ENCODE peak calls at places on chromosomes 7 and 10, in five cellular contexts. B is SK-N-SH, M is pancreas, F is IMR-90, N is breast epithelium. G is an unnamed sample.

GRCh38 chr7:53387515-53387914 is 352.1 kb downstream of the POM121L12 start:
- DNase-seq in M (peak), B (no peak), F (no peak), N (no peak), G (no peak)

GRCh38 chr10:73879296-73880173 is 5.2 kb upstream of the CAMK2G start:
- DNase-seq in N (peak), B (peak), F (peak), M (peak), G (peak)

GRCh38 chr7:148702876-148703670 is 4.4 kb downstream of the CUL1 start:
- DNase-seq in M (no peak), F (no peak), B (no peak), N (no peak), G (no peak)

GRCh38 chr10:72297281-72297967 is 23.7 kb downstream of the DDIT4 start:
- DNase-seq in M (no peak), B (no peak), F (peak), N (peak), G (peak)

GRCh38 chr10:18793951-18794350 is 134.7 kb downstream of the ARL5B start:
- DNase-seq in M (no peak), B (peak), N (no peak), F (peak), G (no peak)

GRCh38 chr10:29144126-29144525 is 144.7 kb upstream of the LYZL1 start:
- DNase-seq in M (no peak), B (no peak), F (no peak), N (no peak), G (no peak)

GRCh38 chr10:92747600-92747999 is 57.8 kb downstream of the HHEX start:
- DNase-seq in B (no peak), N (no peak), M (no peak), F (no peak), G (no peak)

GRCh38 chr7:26202019-26202985 is 757 bp downstream of the CBX3 start:
- DNase-seq in B (peak), M (peak), F (no peak), N (no peak), G (peak)

GRCh38 chr7:36441344-36442022 is 51.8 kb downstream of the ANLN start:
- DNase-seq in M (no peak), B (no peak), N (no peak), F (no peak), G (no peak)

GRCh38 chr10:124747745-124748144 is 3.6 kb upstream of the FAM53B start:
- DNase-seq in F (no peak), M (no peak), B (no peak), N (no peak), G (no peak)
- H3K27ac ChIP-seq in F (no peak), M (no peak), B (no peak), N (no peak), G (no peak)

DNA sequence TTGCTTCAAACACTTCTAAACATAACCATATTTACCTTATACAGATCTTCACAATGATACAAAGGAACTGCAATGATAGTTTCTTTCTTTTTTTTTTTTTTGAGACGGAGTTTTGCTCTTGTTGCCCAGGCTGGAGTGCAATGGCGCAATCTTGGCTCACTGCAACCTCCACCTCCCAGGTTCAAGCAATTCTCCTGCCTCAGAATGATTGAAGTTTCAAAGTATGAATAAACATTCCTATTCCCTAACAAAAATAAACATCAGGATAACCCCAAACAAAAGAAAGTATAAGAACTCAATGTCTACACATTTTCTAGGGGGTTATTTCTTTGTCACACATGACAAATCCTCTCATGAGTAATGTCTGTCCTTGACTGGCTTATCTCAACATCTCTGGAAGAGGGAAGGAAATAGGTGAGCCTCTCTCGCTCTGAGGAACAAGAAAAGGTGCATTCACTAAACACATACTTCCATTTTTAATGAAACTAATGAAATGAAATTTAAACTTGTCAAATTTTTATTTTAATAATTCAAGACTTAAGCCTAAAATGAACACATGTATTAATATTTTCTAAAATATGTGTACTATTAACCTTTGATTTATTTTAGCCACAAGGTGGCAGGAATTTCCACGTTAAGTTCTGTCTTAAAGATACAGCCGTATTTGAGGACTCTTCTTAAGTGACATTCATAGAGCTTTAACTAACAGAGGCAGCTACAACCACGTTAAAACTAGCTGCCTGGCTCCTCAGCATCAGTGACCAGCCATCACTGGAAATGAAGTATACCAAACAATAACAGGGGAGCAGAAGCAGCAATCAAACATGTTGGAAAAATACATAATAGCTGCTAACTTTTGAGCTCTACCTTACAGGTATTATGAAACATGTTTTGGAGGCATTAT is 58.3 kb downstream of the MALSU1 start:
- DNase-seq in M (no peak), B (no peak), N (no peak), F (peak), G (no peak)
- TF ChIP-seq CTCF in M (no peak), B (peak), N (no peak), F (peak), G (peak)

GRCh38 chr10:124708246-124708779 is 35.9 kb downstream of the FAM53B start:
- DNase-seq in F (no peak), N (no peak), M (no peak), B (no peak), G (no peak)
- H3K27ac ChIP-seq in F (no peak), N (peak), M (no peak), B (no peak), G (no peak)

GRCh38 chr10:60305394-60305892 is 84.2 kb downstream of the ANK3 start:
- DNase-seq in M (no peak), F (peak), B (peak), N (no peak), G (no peak)
- TF ChIP-seq CTCF in M (no peak), F (no peak), B (no peak), N (no peak), G (no peak)

DNA sequence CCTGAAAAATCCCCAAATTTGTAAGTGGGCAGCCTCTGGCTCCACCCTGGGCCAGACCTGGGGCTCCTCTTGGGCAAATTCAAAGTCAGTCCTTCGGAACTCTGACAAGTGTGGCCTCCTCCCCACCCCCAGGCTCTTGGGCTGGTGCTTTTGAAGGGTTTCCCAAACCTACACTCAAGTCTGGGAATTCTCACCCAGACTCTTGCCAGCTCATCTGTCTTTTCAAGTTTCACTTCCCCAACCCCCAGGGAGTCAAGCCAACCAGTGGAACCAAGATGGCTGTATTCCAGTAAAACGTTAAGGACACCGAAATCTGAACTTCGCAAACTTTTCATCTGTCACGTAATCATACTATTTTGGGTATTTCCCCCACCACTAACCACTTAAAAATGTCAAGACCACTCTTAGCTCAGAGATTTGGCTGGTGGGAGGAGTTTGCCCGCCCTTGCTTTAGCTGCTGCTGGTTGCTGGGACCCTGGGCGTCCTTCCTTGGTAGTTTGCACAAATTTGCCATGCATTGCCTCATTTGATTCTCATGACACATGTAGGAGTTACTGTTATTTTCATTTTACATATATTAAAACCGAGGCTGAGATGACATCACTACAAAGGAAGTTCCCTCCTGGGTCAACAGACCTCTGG is 1.7 kb upstream of the MYO1G start:
- DNase-seq in M (no peak), N (no peak), F (peak), B (no peak), G (no peak)
- H3K27ac ChIP-seq in M (no peak), N (peak), F (peak), B (no peak), G (peak)

GRCh38 chr7:44212581-44213184 is 11.9 kb downstream of the YKT6 start:
- DNase-seq in F (no peak), M (no peak), B (no peak), N (peak), G (no peak)
- TF ChIP-seq CTCF in F (no peak), M (no peak), B (no peak), N (no peak), G (no peak)